ENCODE peak calls at places on chromosomes 4 and X, in four cellular contexts. S, G, U and O are unnamed samples.
A peak's percentile ranks its signal among the peaks of the same experiment; 100 is the strongest.

GRCh38 chrX:154981116-154981411 is 41.5 kb downstream of the F8 start:
- DNase-seq in S (no peak), G (no peak), U (no peak), O (no peak)

GRCh38 chr4:173501592-173502150 is 28.4 kb downstream of the HAND2 start:
- DNase-seq in G (no peak), S (no peak), U (no peak), O (no peak)

GRCh38 chrX:153526040-153526439 is 8.6 kb downstream of the ATP2B3 start:
- DNase-seq in G (no peak), S (no peak), U (no peak), O (no peak)

GRCh38 chr4:3710451-3711182 is 55.6 kb upstream of the ADRA2C start:
- DNase-seq in U (no peak), G (peak; percentile 13), S (no peak), O (no peak)

GRCh38 chrX:22121161-22121560 is 89.0 kb downstream of the PHEX start:
- DNase-seq in S (no peak), U (no peak), G (no peak), O (no peak)

GRCh38 chrX:65643046-65643785 is 24.2 kb upstream of the MSN start:
- DNase-seq in G (no peak), S (peak; percentile 23), U (peak; percentile 57), O (no peak)

GRCh38 chrX:154383359-154384283 is 4.5 kb downstream of the EMD start:
- DNase-seq in S (no peak), U (peak; percentile 33), G (no peak), O (no peak)

GRCh38 chrX:14027031-14027430 is 2.7 kb downstream of the GEMIN8 start:
- DNase-seq in S (peak; percentile 68), U (peak; percentile 27), G (peak; percentile 14), O (no peak)

GRCh38 chr4:146192060-146192459 is 16.5 kb downstream of the LSM6 start:
- DNase-seq in U (no peak), S (no peak), G (peak; percentile 18), O (no peak)

GRCh38 chrX:46610070-46610658 is 36.6 kb downstream of the CHST7 start:
- DNase-seq in G (no peak), S (no peak), U (no peak), O (no peak)

GRCh38 chr4:128287159-128287870 is at the start of gene PGRMC2:
- DNase-seq in U (peak; percentile 47), G (no peak), S (peak; percentile 26), O (no peak)

GRCh38 chr4:53481586-53481985 is 104.1 kb downstream of the FIP1L1 start:
- DNase-seq in S (no peak), U (no peak), G (no peak), O (no peak)

GRCh38 chr4:6189511-6189910 is 10.8 kb downstream of the JAKMIP1 start:
- DNase-seq in U (no peak), G (no peak), S (no peak), O (no peak)

GRCh38 chr4:67785528-67785927 is 31.3 kb upstream of the GNRHR start:
- DNase-seq in U (no peak), S (no peak), G (no peak), O (no peak)

GRCh38 chr4:25280210-25280609 is 32.4 kb upstream of the ZCCHC4 start:
- DNase-seq in S (no peak), U (no peak), G (no peak), O (no peak)

GRCh38 chr4:44194365-44194764 is 254.2 kb downstream of the KCTD8 start:
- DNase-seq in G (no peak), U (no peak), S (no peak), O (no peak)

GRCh38 chrX:37302569-37302968 is 46.6 kb upstream of the PRRG1 start:
- DNase-seq in S (no peak), G (peak; percentile 12), U (peak; percentile 70), O (no peak)

GRCh38 chrX:78104447-78105176 is 564 bp downstream of the PGK1 start:
- DNase-seq in S (peak; percentile 23), U (peak; percentile 70), G (peak; percentile 29), O (no peak)

GRCh38 chr4:40309250-40309774 is 25.8 kb upstream of the CHRNA9 start:
- DNase-seq in S (peak; percentile 86), G (peak; percentile 84), U (peak; percentile 89), O (no peak)

GRCh38 chr4:42280327-42281095 is 116.8 kb upstream of the SHISA3 start:
- DNase-seq in G (no peak), U (peak; percentile 41), S (no peak), O (no peak)

GRCh38 chrX:14528629-14529287 is 578 bp upstream of the GLRA2 start:
- DNase-seq in S (peak; percentile 20), G (peak; percentile 18), U (peak; percentile 21), O (no peak)

GRCh38 chrX:45479196-45479834 is 278.6 kb upstream of the DIPK2B start:
- DNase-seq in U (peak; percentile 75), G (no peak), S (no peak), O (no peak)

GRCh38 chr4:121200795-121201472 is 36.8 kb upstream of the TNIP3 start:
- DNase-seq in G (no peak), S (no peak), U (no peak), O (no peak)

GRCh38 chr4:134812611-134813010 is 611.0 kb upstream of the PABPC4L start:
- DNase-seq in U (no peak), S (no peak), G (no peak), O (no peak)

GRCh38 chr4:52659722-52660261 is 691 bp upstream of the USP46 start:
- DNase-seq in S (peak; percentile 26), G (peak; percentile 81), U (peak; percentile 37), O (no peak)

GRCh38 chr4:4387531-4388311 is 819 bp downstream of the NSG1 start:
- DNase-seq in U (no peak), G (no peak), S (no peak), O (no peak)

GRCh38 chrX:26649534-26649933 is 433.6 kb downstream of the MAGEB5 start:
- DNase-seq in S (no peak), U (peak; percentile 13), G (no peak), O (no peak)

GRCh38 chr4:87051121-87051713 is 116.4 kb downstream of the AFF1 start:
- DNase-seq in U (peak; percentile 64), S (no peak), G (no peak), O (no peak)

GRCh38 chr4:185738038-185738552 is 73.9 kb downstream of the SORBS2 start:
- DNase-seq in U (peak; percentile 97), G (no peak), S (no peak), O (no peak)

GRCh38 chrX:41333744-41333993 is 293 bp upstream of the DDX3X start:
- DNase-seq in G (no peak), U (peak; percentile 89), S (no peak), O (no peak)

GRCh38 chr4:54553001-54553400 is 104.8 kb upstream of the KIT start:
- DNase-seq in G (no peak), U (no peak), S (no peak), O (no peak)

GRCh38 chrX:6120329-6120728 is 108.3 kb downstream of the NLGN4X start:
- DNase-seq in U (no peak), S (no peak), G (no peak), O (no peak)

GRCh38 chrX:6849711-6850415 is 297.6 kb upstream of the STS start:
- DNase-seq in G (no peak), U (no peak), S (no peak), O (no peak)

GRCh38 chrX:9207142-9207541 is 173.2 kb upstream of the FAM9B start:
- DNase-seq in S (no peak), G (no peak), U (peak; percentile 10), O (no peak)

DNA sequence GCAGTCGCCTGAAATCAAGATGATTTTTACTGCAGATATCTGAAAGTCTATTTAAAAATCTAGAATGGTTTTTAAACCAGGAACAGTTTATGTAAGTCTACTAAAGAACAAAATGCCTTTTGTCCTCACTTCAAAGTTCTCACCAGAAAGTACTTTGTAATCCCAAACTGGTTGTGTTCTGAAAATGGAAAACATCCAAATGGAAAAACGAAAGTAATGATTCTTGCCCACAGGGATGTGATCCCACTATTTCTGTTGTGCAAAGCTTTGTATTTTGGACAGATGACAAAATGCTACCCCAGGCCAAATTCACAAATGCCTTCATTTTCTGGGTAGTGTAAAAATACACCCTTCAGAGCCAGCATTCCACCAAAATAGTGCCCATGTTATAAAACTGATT is 265.5 kb upstream of the FTHL17 start:
- DNase-seq in S (no peak), G (no peak), U (peak; percentile 31), O (no peak)
- TF ChIP-seq CTCF in S (no peak), G (no peak), U (no peak), O (no peak)

GRCh38 chrX:4263005-4263404 is 549.6 kb upstream of the PRKX start:
- DNase-seq in U (no peak), G (no peak), S (no peak), O (no peak)
- TF ChIP-seq CTCF in U (no peak), G (no peak), S (no peak), O (peak; percentile 2)

GRCh38 chrX:121310820-121311219 is 263.4 kb downstream of the GLUD2 start:
- DNase-seq in G (no peak), S (no peak), U (no peak), O (no peak)

GRCh38 chrX:121307441-121307840 is 260.0 kb downstream of the GLUD2 start:
- DNase-seq in U (peak; percentile 3), G (no peak), S (no peak), O (no peak)

DNA sequence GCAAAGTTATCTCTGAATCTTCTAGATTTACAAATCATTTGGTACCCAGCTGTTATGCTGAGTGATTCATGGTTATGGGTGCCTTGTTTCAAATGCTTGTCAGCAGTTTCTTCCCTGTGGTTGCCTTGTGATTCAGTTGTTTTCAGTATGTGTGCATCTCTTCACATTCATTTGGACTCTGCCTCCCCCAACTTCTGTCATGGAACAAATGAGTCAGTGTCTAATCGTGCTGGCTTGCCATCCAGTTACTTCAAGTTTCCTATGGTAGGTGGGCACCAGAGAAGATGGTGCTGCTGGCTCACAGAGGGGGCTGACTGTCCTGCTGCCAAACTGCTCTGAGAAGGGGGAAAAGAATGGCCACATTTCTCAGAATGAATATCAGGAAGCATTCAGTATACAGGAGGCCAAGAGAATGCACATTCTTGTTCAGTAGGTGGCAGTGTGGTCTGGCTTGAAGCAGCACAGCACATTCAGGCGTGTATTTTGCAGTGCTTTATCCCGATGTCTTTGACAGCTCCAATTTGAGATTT is 260.9 kb downstream of the GLUD2 start:
- DNase-seq in U (peak; percentile 71), S (no peak), G (no peak), O (no peak)
- TF ChIP-seq CTCF in U (peak; percentile 32), S (no peak), G (peak; percentile 51), O (peak; percentile 40)

GRCh38 chr4:124139044-124139443 is 573.5 kb downstream of the ANKRD50 start:
- DNase-seq in S (no peak), U (no peak), G (no peak), O (no peak)

GRCh38 chr4:124146071-124146470 is 566.5 kb downstream of the ANKRD50 start:
- DNase-seq in U (peak; percentile 60), S (no peak), G (no peak), O (no peak)

GRCh38 chr4:124143632-124144031 is 568.9 kb downstream of the ANKRD50 start:
- DNase-seq in U (no peak), G (no peak), S (no peak), O (no peak)

GRCh38 chr4:124144302-124144701 is 568.2 kb downstream of the ANKRD50 start:
- DNase-seq in U (peak; percentile 46), G (no peak), S (peak; percentile 24), O (no peak)
- TF ChIP-seq CTCF in U (no peak), G (no peak), S (no peak), O (no peak)